ENCODE peak calls at places on chromosome 16, in four cellular contexts. G, P, Q and F are unnamed samples.

GRCh38 chr16:1296688-1297412 is 12.6 kb upstream of the UBE2I start:
- DNase-seq in G (no peak), P (no peak), Q (no peak), F (peak)

GRCh38 chr16:68790944-68791343 is 52.4 kb upstream of the TANGO6 start:
- DNase-seq in G (no peak), P (no peak), Q (no peak), F (no peak)

GRCh38 chr16:1989826-1990335 is at the start of gene SYNGR3:
- DNase-seq in G (no peak), P (no peak), Q (no peak), F (no peak)

GRCh38 chr16:53922805-53923645 is 219.1 kb downstream of the FTO start:
- DNase-seq in G (no peak), P (no peak), Q (no peak), F (no peak)

GRCh38 chr16:89051521-89052166 is 42.0 kb upstream of the ACSF3 start:
- DNase-seq in G (no peak), P (no peak), Q (no peak), F (no peak)

GRCh38 chr16:68105611-68106010 is 20.4 kb downstream of the NFATC3 start:
- DNase-seq in G (no peak), P (no peak), Q (no peak), F (no peak)

GRCh38 chr16:3646348-3646920 is 8.1 kb upstream of the DNASE1 start:
- DNase-seq in G (no peak), P (no peak), Q (peak), F (no peak)

GRCh38 chr16:47230296-47230695 is 86.6 kb upstream of the NETO2 start:
- DNase-seq in G (no peak), P (no peak), Q (no peak), F (no peak)

GRCh38 chr16:54266363-54266955 is 20.1 kb downstream of the IRX3 start:
- DNase-seq in G (no peak), P (no peak), Q (no peak), F (no peak)

GRCh38 chr16:27515874-27516353 is 33.8 kb downstream of the GTF3C1 start:
- DNase-seq in G (peak), P (peak), Q (no peak), F (no peak)

GRCh38 chr16:8863594-8864424 is 5.0 kb downstream of the CARHSP1 start:
- DNase-seq in G (no peak), P (no peak), Q (no peak), F (no peak)

GRCh38 chr16:87735270-87736002 is 30.4 kb downstream of the KLHDC4 start:
- DNase-seq in G (no peak), P (no peak), Q (no peak), F (no peak)

GRCh38 chr16:27273670-27274522 is 5.3 kb upstream of the NSMCE1 start:
- DNase-seq in G (no peak), P (no peak), Q (no peak), F (no peak)